ENCODE peak calls at places on chromosomes 2 and 18, in nine cellular contexts. B, W, T, L, U, O, Q, V and G are unnamed samples.

GRCh38 chr2:229057997-229058553 is 213.0 kb downstream of the PID1 start:
- DNase-seq in B (no peak), O (no peak), W (no peak), L (no peak), Q (no peak), V (no peak), T (no peak), U (peak), G (no peak)

GRCh38 chr2:61361068-61361467 is 109.8 kb downstream of the USP34 start:
- DNase-seq in O (no peak), U (no peak), Q (no peak), B (no peak), W (no peak), T (no peak), V (no peak), L (no peak), G (no peak)

GRCh38 chr2:219172231-219173154 is 2.7 kb upstream of the SLC23A3 start:
- DNase-seq in B (no peak), V (no peak), W (peak), L (peak), T (no peak), O (no peak), U (no peak), Q (no peak), G (peak)

GRCh38 chr2:241946306-241947003 is 76.9 kb downstream of the RTP5 start:
- DNase-seq in U (no peak), Q (no peak), B (no peak), T (peak), V (no peak), O (no peak), W (peak), L (no peak), G (peak)

GRCh38 chr18:11871501-11871900 is 20.3 kb downstream of the CHMP1B start:
- DNase-seq in Q (no peak), T (no peak), L (no peak), U (no peak), V (no peak), W (no peak), B (no peak), O (no peak), G (no peak)

GRCh38 chr18:27860701-27861107 is 316.2 kb downstream of the CDH2 start:
- DNase-seq in O (peak), Q (no peak), L (no peak), V (no peak), U (no peak), T (no peak), W (no peak), B (no peak), G (no peak)

GRCh38 chr2:83899271-83899670 is 559.8 kb downstream of the SUCLG1 start:
- DNase-seq in B (no peak), W (no peak), T (no peak), Q (no peak), U (no peak), L (no peak), V (no peak), O (no peak), G (no peak)

GRCh38 chr2:175275499-175275898 is 94.0 kb upstream of the ATP5MC3 start:
- DNase-seq in U (peak), B (no peak), O (no peak), W (no peak), L (no peak), Q (no peak), T (no peak), V (no peak), G (no peak)

GRCh38 chr2:233051241-233052149 is 8.6 kb upstream of the INPP5D start:
- DNase-seq in U (no peak), V (no peak), T (peak), Q (no peak), W (peak), L (no peak), O (peak), B (no peak), G (no peak)

GRCh38 chr18:73043231-73044000 is 175.6 kb upstream of the NETO1 start:
- DNase-seq in W (no peak), B (no peak), U (peak), Q (no peak), L (no peak), T (no peak), O (no peak), V (no peak), G (no peak)

GRCh38 chr2:239920616-239921365 is 104.4 kb downstream of the NDUFA10 start:
- DNase-seq in T (no peak), O (no peak), L (no peak), U (no peak), Q (no peak), W (no peak), B (no peak), V (no peak), G (no peak)

GRCh38 chr2:138244400-138245001 is 257.1 kb upstream of the SPOPL start:
- DNase-seq in U (no peak), W (no peak), L (no peak), B (no peak), V (no peak), Q (no peak), O (no peak), T (peak), G (no peak)

GRCh38 chr2:187549951-187550555 is 4.2 kb downstream of the TFPI start:
- DNase-seq in L (no peak), V (no peak), T (no peak), U (no peak), Q (no peak), B (no peak), O (no peak), W (no peak), G (no peak)

GRCh38 chr2:219358170-219359075 is 25.9 kb upstream of the RESP18 start:
- DNase-seq in L (no peak), Q (no peak), T (peak), W (peak), U (no peak), V (no peak), O (no peak), B (no peak), G (no peak)